ENCODE peak calls at places on chromosome 12, in nine cellular contexts. O is hepatocyte, Y is IMR-90, M is GM23248, J is HCT116, D is neural progenitor cell, R is neuronal stem cell, T is mammary epithelial cell, C is MM.1S. Q is an unnamed sample.
A peak's percentile ranks its signal among the peaks of the same experiment; 100 is the strongest.

GRCh38 chr12:3315201-3315661 is 175.8 kb upstream of the PRMT8 start:
- DNase-seq in R (no peak), M (peak; percentile 24), T (peak; percentile 71), D (no peak), C (no peak), J (no peak), Y (peak; percentile 81), O (no peak), Q (peak; percentile 94)

GRCh38 chr12:2431810-2432209 is 363.0 kb upstream of the FKBP4 start:
- DNase-seq in D (no peak), R (no peak), M (peak; percentile 75), O (no peak), T (no peak), J (no peak), Y (no peak), C (no peak), Q (no peak)

GRCh38 chr12:50050410-50051280 is 6.8 kb upstream of the ASIC1 start:
- DNase-seq in T (no peak), O (peak; percentile 76), M (peak; percentile 75), R (no peak), J (no peak), D (peak; percentile 77), Y (peak; percentile 47), C (no peak), Q (no peak)

GRCh38 chr12:32298917-32299316 is 100.4 kb upstream of the FGD4 start:
- DNase-seq in O (no peak), J (no peak), D (no peak), C (no peak), Y (no peak), T (no peak), R (no peak), M (peak; percentile 56), Q (no peak)

GRCh38 chr12:132597333-132598283 is 12.8 kb downstream of the LRCOL1 start:
- DNase-seq in O (peak; percentile 63), Y (peak; percentile 23), R (peak; percentile 50), D (peak; percentile 76), J (peak; percentile 13), T (peak; percentile 16), M (peak; percentile 56), C (no peak), Q (peak; percentile 32)

GRCh38 chr12:101336400-101336799 is 56.5 kb downstream of the UTP20 start:
- DNase-seq in J (no peak), O (no peak), C (no peak), M (no peak), R (no peak), Y (no peak), T (no peak), D (no peak), Q (no peak)

GRCh38 chr12:92360543-92360942 is 214.9 kb upstream of the BTG1 start:
- DNase-seq in O (no peak), Y (no peak), M (no peak), T (peak; percentile 17), C (peak; percentile 55), R (no peak), D (no peak), J (no peak), Q (no peak)

GRCh38 chr12:130546494-130546893 is 169.6 kb downstream of the RIMBP2 start:
- DNase-seq in T (no peak), M (no peak), Y (no peak), J (no peak), O (no peak), C (no peak), D (no peak), R (no peak), Q (no peak)

GRCh38 chr12:147242-147641 is 66.7 kb downstream of the SLC6A12 start:
- DNase-seq in Y (no peak), M (no peak), D (no peak), J (no peak), R (no peak), O (no peak), C (no peak), T (no peak), Q (no peak)

GRCh38 chr12:56836317-56836716 is 73.2 kb downstream of the HSD17B6 start:
- DNase-seq in T (peak; percentile 72), R (no peak), J (no peak), O (peak; percentile 32), M (peak; percentile 82), Y (no peak), C (no peak), D (no peak), Q (peak; percentile 48)

GRCh38 chr12:131133994-131134393 is 180.3 kb downstream of the ADGRD1 start:
- DNase-seq in T (no peak), Y (no peak), J (no peak), M (no peak), R (no peak), D (no peak), C (no peak), O (no peak), Q (no peak)

GRCh38 chr12:123671876-123672275 is 963 bp downstream of the TCTN2 start:
- DNase-seq in O (no peak), Y (peak; percentile 71), M (peak; percentile 23), J (no peak), T (no peak), D (peak; percentile 5), R (no peak), C (no peak), Q (no peak)

DNA sequence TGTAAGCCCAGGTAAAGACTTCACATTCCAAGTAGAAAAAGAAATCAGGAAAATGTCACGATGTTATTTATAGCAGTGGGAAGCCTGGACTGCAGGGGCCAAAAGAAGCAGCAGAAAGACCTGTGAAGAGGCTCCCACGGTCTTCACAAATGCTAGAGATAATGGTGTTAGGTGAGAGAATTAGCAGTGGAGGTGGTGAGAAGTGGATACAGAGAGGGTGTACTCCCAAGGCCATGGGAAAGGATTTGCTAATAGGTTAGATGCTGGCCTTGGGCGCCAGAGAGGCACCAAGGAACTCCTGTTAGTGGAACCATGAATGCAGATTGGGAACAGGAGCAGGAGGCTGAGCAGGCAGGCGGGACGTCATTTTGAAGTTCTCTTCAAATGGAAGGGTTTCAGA is 386.1 kb downstream of the C12orf75 start:
- DNase-seq in R (no peak), T (no peak), O (no peak), C (no peak), D (no peak), Y (no peak), J (no peak), M (no peak), Q (no peak)
- H2AFZ ChIP-seq in R (no peak overlapping the region), T (no peak overlapping the region), O (no peak overlapping the region), C (no peak overlapping the region), D (no peak overlapping the region), Y (no peak overlapping the region), J (no peak overlapping the region), M (no peak overlapping the region), Q (no peak overlapping the region)

DNA sequence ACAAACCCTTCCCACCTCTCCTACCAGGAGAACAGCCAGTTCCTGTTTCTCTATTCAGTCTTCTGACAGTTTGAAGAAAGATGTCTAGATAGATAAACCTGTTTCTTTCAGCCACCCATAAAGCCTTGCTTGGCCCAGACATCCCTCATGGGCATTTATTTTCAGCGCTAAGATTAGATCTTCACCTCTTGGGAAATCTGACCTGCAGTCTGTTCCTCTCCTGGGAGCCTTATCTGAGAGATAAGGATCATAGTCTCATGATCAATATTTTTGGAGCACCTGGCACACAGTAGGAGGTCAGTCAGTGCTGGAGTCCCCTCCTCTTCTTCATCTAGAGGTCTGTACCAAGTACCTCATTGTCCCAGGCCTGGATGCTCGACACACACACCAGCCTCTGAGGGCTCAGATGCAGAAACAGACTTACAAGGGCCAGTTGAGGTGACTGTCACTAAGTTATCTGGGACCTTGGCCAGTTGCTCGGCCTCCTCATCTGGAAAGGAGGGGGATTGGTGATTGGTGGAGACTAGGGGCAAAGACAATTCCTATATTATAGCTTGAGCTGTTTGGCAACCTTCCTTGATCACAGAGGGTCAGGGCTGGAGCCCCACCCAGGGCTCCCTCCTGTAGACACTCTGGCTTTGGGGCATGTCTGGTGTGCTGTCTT is 18.2 kb downstream of the ACVRL1 start:
- DNase-seq in J (no peak), Y (no peak), R (no peak), D (no peak), M (no peak), T (no peak), C (no peak), O (no peak), Q (no peak)
- H2AFZ ChIP-seq in J (no peak overlapping the region), Y (no peak overlapping the region), R (no peak overlapping the region), D (no peak overlapping the region), M (no peak overlapping the region), T (no peak overlapping the region), C (no peak overlapping the region), O (no peak overlapping the region), Q (no peak overlapping the region)

DNA sequence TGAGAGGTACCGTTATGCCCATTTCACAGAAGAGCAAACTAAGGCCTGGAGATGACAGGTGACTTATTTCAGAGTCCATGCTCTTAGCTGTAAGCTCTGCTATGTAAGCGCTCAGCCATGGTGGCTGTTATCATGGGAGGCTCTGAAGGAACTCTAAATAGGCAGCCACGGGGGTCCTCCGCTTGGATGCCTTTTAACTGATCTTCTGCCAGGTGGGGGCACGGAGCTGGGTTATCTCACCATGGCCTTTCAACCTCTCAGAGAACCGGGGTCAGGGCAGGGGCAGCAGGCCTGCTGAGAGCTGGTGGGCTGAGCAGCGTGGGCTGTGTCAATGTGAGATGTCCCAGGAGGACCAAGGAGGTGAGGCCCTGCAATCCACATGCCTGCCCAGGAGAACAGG is 49.7 kb upstream of the RBM19 start:
- DNase-seq in R (no peak), T (no peak), D (peak; percentile 27), J (no peak), M (no peak), Y (no peak), O (no peak), C (no peak), Q (no peak)
- H2AFZ ChIP-seq in R (no peak overlapping the region), T (no peak overlapping the region), D (no peak overlapping the region), J (no peak overlapping the region), M (no peak overlapping the region), Y (no peak overlapping the region), O (no peak overlapping the region), C (no peak overlapping the region), Q (no peak overlapping the region)

GRCh38 chr12:64061868-64062375 is 160.2 kb downstream of the KICS2 start:
- DNase-seq in M (peak; percentile 14), J (no peak), T (no peak), Y (peak; percentile 16), C (no peak), R (no peak), O (no peak), D (no peak), Q (no peak)

GRCh38 chr12:64066052-64066451 is 156.0 kb downstream of the KICS2 start:
- DNase-seq in C (no peak), T (no peak), J (no peak), D (no peak), M (peak; percentile 41), O (no peak), Y (peak; percentile 75), R (no peak), Q (no peak)

GRCh38 chr12:64064706-64065105 is 157.4 kb downstream of the KICS2 start:
- DNase-seq in J (no peak), Y (no peak), T (no peak), D (no peak), M (no peak), O (no peak), R (no peak), C (no peak), Q (no peak)

GRCh38 chr12:64064240-64064639 is 157.9 kb downstream of the KICS2 start:
- DNase-seq in Y (no peak), J (no peak), T (no peak), M (no peak), O (no peak), R (no peak), D (no peak), C (no peak), Q (no peak)

DNA sequence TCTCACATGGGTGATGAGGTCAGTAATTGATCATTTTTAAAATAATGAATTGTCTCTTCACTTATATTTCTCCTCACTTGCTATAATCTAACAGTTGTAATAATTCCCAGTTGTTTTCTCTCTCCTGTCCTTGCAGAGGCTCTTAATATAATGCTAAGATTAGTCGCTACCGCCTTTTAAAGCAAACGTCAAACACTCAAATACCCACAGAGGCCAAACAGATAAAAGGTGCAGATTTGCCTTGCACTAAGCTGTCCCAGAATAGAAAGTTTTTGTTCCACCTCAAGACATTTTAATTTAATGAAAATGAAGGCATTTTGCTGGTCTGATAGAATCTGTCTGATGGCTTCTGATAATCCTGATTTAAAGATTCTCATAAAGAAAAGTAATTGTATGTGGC is 159.0 kb downstream of the KICS2 start:
- DNase-seq in M (no peak), J (no peak), D (no peak), R (no peak), C (no peak), T (no peak), O (no peak), Y (no peak), Q (no peak)
- H2AFZ ChIP-seq in M (no peak overlapping the region), J (no peak overlapping the region), D (no peak overlapping the region), R (no peak overlapping the region), C (no peak overlapping the region), T (no peak overlapping the region), O (no peak overlapping the region), Y (no peak overlapping the region), Q (no peak overlapping the region)

Q was measured in PC-9.